ENCODE peak calls at places on chromosomes 7 and 10, in ten cellular contexts. N, G, B, I, Q, Y, E, T, K and L are unnamed samples.

GRCh38 chr7:137935849-137936508 is 65.9 kb downstream of the CREB3L2 start:
- DNase-seq in N (no peak), B (peak), T (no peak), G (peak), K (no peak), E (no peak), Q (no peak), Y (no peak), I (no peak), L (no peak)

GRCh38 chr7:128697301-128697905 is 25.3 kb downstream of the GARIN1A start:
- DNase-seq in K (peak), T (no peak), I (peak), Y (peak), Q (no peak), E (no peak), G (peak), N (peak), B (peak), L (no peak)

GRCh38 chr10:109883859-109884771 is 39.2 kb downstream of the XPNPEP1 start:
- DNase-seq in E (peak), G (peak), I (peak), Q (peak), Y (peak), K (peak), N (peak), B (peak), T (peak), L (peak)

GRCh38 chr7:135714534-135715009 is 13.4 kb downstream of the SLC13A4 start:
- DNase-seq in B (no peak), G (no peak), N (peak), K (peak), I (peak), Y (no peak), T (no peak), E (peak), Q (no peak), L (no peak)

GRCh38 chr7:127588697-127589482 is 679 bp downstream of the ARF5 start:
- DNase-seq in T (no peak), Q (peak), Y (no peak), I (peak), B (peak), N (peak), G (peak), K (peak), E (peak), L (no peak)

GRCh38 chr7:4175346-4175973 is 506.6 kb upstream of the FOXK1 start:
- DNase-seq in T (no peak), Q (no peak), B (no peak), E (no peak), N (no peak), I (no peak), Y (no peak), G (no peak), K (no peak), L (no peak)

GRCh38 chr7:40299097-40299496 is 164.3 kb downstream of the SUGCT start:
- DNase-seq in G (no peak), T (no peak), B (no peak), I (peak), N (peak), Q (no peak), E (peak), Y (no peak), K (peak), L (no peak)

GRCh38 chr7:68014031-68014774 is 1017.6 kb downstream of the TYW1 start:
- DNase-seq in T (no peak), K (no peak), E (no peak), I (no peak), Y (no peak), B (no peak), G (no peak), Q (no peak), N (no peak), L (no peak)

GRCh38 chr7:100106633-100107032 is 5.2 kb downstream of the AP4M1 start:
- DNase-seq in Q (no peak), N (no peak), K (no peak), Y (no peak), I (no peak), T (no peak), G (no peak), E (no peak), B (no peak), L (no peak)

GRCh38 chr7:6675807-6676405 is 30.8 kb downstream of the ZNF12 start:
- DNase-seq in I (no peak), B (no peak), T (no peak), Q (no peak), E (no peak), Y (no peak), K (no peak), N (no peak), G (no peak), L (no peak)